ENCODE peak calls at places on chromosomes 1 and 21, in four cellular contexts. Y, A, U and W are unnamed samples.

GRCh38 chr1:153945795-153946621 is 510 bp downstream of the DENND4B start:
- DNase-seq in A (peak), Y (no peak), U (peak), W (peak)

GRCh38 chr1:33429846-33430750 is 797 bp downstream of the PHC2 start:
- DNase-seq in A (peak), U (peak), Y (no peak), W (peak)

GRCh38 chr1:231500666-231501065 is 27.8 kb upstream of the TSNAX start:
- DNase-seq in U (no peak), A (no peak), Y (no peak), W (no peak)

GRCh38 chr1:48977273-48977672 is 200.6 kb upstream of the BEND5 start:
- DNase-seq in Y (no peak), U (no peak), A (no peak), W (no peak)

GRCh38 chr1:94865369-94865768 is 45.2 kb downstream of the SLC44A3 start:
- DNase-seq in A (no peak), U (no peak), Y (no peak), W (no peak)

GRCh38 chr1:117067528-117068370 is 7.6 kb downstream of the TTF2 start:
- DNase-seq in Y (peak), A (peak), U (no peak), W (peak)

GRCh38 chr1:34262023-34262422 is 85.3 kb downstream of the C1orf94 start:
- DNase-seq in A (no peak), U (no peak), Y (no peak), W (no peak)

GRCh38 chr1:150813028-150813707 is 5.1 kb upstream of the CTSK start:
- DNase-seq in U (no peak), A (no peak), Y (peak), W (peak)

GRCh38 chr1:27593341-27594326 is 10.3 kb downstream of the AHDC1 start:
- DNase-seq in Y (no peak), A (peak), U (no peak), W (no peak)

GRCh38 chr1:226424228-226425003 is 16.5 kb upstream of the PARP1 start:
- DNase-seq in Y (no peak), A (peak), U (no peak), W (peak)

GRCh38 chr21:41778974-41779600 is 12.2 kb upstream of the RIPK4 start:
- DNase-seq in A (no peak), U (no peak), Y (no peak), W (no peak)

GRCh38 chr1:1013922-1014617 is 773 bp downstream of the ISG15 start:
- DNase-seq in U (peak), Y (no peak), A (no peak), W (peak)